ENCODE peak calls at places on chromosomes 12 and 14, in five cellular contexts. K is stomach, A is uterus, P is HCT116, H is body of pancreas. B is an unnamed sample.

GRCh38 chr12:63419119-63419518 is 249.2 kb downstream of the DPY19L2 start:
- DNase-seq in K (no peak), A (no peak), P (peak), H (no peak), B (no peak)

GRCh38 chr12:131755305-131756113 is 44.6 kb downstream of the SFSWAP start:
- DNase-seq in K (no peak), A (no peak), P (peak), H (no peak), B (no peak)

GRCh38 chr12:5248230-5248629 is 183.7 kb upstream of the NTF3 start:
- DNase-seq in K (no peak), A (no peak), P (no peak), H (no peak), B (no peak)

GRCh38 chr14:36383674-36384421 is 63.4 kb upstream of the MBIP start:
- DNase-seq in K (no peak), A (peak), P (no peak), H (no peak), B (peak)

GRCh38 chr12:104722541-104723534 is 235.3 kb downstream of the SLC41A2 start:
- DNase-seq in K (no peak), A (no peak), P (no peak), H (no peak), B (no peak)

GRCh38 chr12:121801601-121802484 is 2.0 kb upstream of the SETD1B start:
- DNase-seq in K (no peak), A (no peak), P (no peak), H (peak), B (no peak)

GRCh38 chr14:88995437-88996198 is 171.2 kb downstream of the TTC8 start:
- DNase-seq in K (no peak), A (no peak), P (no peak), H (no peak), B (no peak)

GRCh38 chr14:45364565-45364964 is 111.6 kb upstream of the MIS18BP1 start:
- DNase-seq in K (no peak), A (no peak), P (no peak), H (no peak), B (no peak)

GRCh38 chr14:98867146-98867545 is 404.9 kb downstream of the BCL11B start:
- DNase-seq in K (no peak), A (no peak), P (no peak), H (no peak), B (no peak)

GRCh38 chr14:90454041-90455000 is 57.5 kb downstream of the CALM1 start:
- DNase-seq in K (peak), A (peak), P (peak), H (peak), B (peak)

GRCh38 chr12:113242560-113242959 is 21.3 kb downstream of the TPCN1 start:
- DNase-seq in K (no peak), A (no peak), P (no peak), H (no peak), B (peak)

GRCh38 chr12:47156167-47156736 is 76.5 kb upstream of the AMIGO2 start:
- DNase-seq in K (no peak), A (peak), P (no peak), H (peak), B (no peak)

GRCh38 chr12:19530631-19531020 is 91.3 kb downstream of the AEBP2 start:
- DNase-seq in K (no peak), A (no peak), P (no peak), H (no peak), B (no peak)

GRCh38 chr12:120625557-120626419 is 14.6 kb upstream of the CABP1 start:
- DNase-seq in K (no peak), A (no peak), P (peak), H (no peak), B (no peak)

GRCh38 chr12:124411291-124411878 is 116.5 kb downstream of the RFLNA start:
- DNase-seq in K (no peak), A (peak), P (no peak), H (no peak), B (peak)

GRCh38 chr14:52314521-52315354 is 626 bp downstream of the PTGER2 start:
- DNase-seq in K (peak), A (peak), P (no peak), H (peak), B (peak)

GRCh38 chr12:84035766-84036165 is 876.8 kb downstream of the SLC6A15 start:
- DNase-seq in K (no peak), A (no peak), P (no peak), H (no peak), B (no peak)

GRCh38 chr12:76266797-76267196 is 81.4 kb downstream of the BBS10 start:
- DNase-seq in K (no peak), A (no peak), P (no peak), H (peak), B (peak)

GRCh38 chr12:101642115-101643067 is 47.6 kb downstream of the MYBPC1 start:
- DNase-seq in K (peak), A (no peak), P (no peak), H (peak), B (no peak)

GRCh38 chr12:57837779-57838562 is 8.6 kb downstream of the CTDSP2 start:
- DNase-seq in K (no peak), A (peak), P (no peak), H (no peak), B (no peak)

GRCh38 chr12:57835366-57836288 is 10.9 kb downstream of the CTDSP2 start:
- DNase-seq in K (no peak), A (no peak), P (no peak), H (no peak), B (no peak)

GRCh38 chr12:57834086-57834876 is 12.2 kb downstream of the CTDSP2 start:
- DNase-seq in K (no peak), A (no peak), P (no peak), H (no peak), B (no peak)

GRCh38 chr12:57838594-57839302 is 7.8 kb downstream of the CTDSP2 start:
- DNase-seq in K (no peak), A (no peak), P (no peak), H (no peak), B (no peak)

GRCh38 chr12:57836442-57837375 is 9.8 kb downstream of the CTDSP2 start:
- DNase-seq in K (peak), A (peak), P (no peak), H (peak), B (peak)
- H3K4me3 ChIP-seq in K (peak), A (peak), P (no peak), H (no peak), B (peak)

DNA sequence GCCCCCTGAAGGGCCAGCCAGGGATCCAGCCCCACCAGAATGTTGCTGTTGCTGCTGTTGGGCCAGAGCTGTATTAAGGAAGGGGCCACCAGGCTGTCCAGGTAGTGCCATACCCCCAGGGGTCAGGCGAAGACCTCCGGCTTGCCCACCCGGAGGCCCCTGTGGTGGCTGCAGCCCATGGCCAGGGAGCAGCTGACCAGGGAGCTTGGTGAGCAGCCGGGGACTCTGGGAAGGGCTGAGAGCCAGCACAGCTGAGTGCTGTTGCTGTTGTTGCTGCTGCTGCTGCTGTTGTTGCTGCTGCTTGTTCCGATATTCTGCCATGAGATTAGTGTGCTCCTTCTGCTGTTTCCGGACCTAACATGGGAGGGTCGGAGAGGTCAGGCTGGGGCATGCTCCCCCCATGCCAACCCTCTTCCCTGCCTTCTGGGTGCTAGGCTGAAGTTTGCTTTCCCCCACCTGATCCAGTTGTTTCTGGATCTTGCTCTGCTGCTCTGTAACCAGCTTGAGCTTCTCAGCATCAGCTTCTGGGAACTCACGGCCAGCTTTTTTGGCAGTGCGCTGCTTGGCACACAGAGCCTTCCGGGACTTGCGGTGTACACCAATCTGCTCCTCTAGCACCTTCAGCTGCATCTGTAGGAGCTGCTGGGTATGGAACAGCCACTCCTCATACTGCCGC is 15.2 kb upstream of the PRKAG1 start:
- DNase-seq in K (no peak), A (peak), P (no peak), H (peak), B (no peak)
- TF ChIP-seq POLR2A in K (no peak), A (no peak), P (no peak), H (no peak), B (no peak)

DNA sequence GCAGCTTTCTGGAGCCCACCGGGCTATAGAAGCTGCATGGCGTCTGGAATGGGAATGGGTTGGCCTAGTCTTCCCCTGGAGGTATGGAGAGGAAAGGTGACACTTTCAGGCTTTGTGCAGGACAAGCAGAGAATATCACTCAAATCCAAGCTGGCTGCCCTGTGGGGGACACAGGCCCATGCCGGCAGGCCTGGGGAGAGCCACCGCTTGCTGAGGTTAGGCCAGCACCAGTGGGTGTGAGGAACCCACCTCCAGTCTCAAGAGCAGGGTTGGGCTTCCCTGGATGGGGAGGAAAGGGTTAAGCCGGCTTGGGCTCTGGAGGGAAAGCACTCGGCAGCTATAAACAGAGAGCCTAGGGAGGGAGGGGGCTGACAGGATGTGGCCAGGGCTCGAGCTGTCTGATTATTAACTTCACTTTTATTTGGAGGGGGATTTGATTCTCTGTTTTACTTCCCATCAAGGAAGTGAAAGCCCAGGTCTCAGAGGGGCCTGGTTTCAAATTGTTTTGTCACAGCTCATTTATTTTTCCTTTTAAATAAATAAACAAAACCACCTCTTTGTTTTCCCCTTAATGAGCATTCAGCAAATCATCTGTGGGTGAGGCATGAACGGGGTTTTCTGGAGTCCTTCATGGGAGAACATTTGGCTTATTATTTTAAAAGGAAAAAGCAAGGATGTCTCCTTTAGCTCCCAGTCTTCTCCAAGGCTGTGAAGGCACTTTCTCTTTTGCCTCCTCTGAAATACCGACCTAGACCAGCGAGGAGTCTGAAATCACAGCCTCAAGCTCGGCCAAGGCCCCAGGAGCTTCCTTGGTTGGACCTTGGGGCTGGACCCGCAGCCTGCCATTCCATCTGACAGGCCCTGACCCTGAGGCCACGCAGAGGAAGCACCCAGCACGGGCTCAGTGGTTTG is 21.8 kb upstream of the ZFP36L1 start:
- DNase-seq in K (no peak), A (no peak), P (no peak), H (peak), B (no peak)
- H3K4me3 ChIP-seq in K (peak), A (peak), P (peak), H (no peak), B (peak)

GRCh38 chr12:31324845-31325523 is 966 bp downstream of the SINHCAF start:
- DNase-seq in K (peak), A (peak), P (no peak), H (peak), B (peak)

GRCh38 chr12:31325524-31325875 is 450 bp downstream of the SINHCAF start:
- DNase-seq in K (peak), A (peak), P (no peak), H (no peak), B (no peak)

GRCh38 chr12:31323466-31324115 is 2.4 kb downstream of the SINHCAF start:
- DNase-seq in K (peak), A (no peak), P (no peak), H (no peak), B (no peak)

GRCh38 chr12:31322651-31323248 is 3.2 kb downstream of the SINHCAF start:
- DNase-seq in K (no peak), A (no peak), P (no peak), H (no peak), B (no peak)

DNA sequence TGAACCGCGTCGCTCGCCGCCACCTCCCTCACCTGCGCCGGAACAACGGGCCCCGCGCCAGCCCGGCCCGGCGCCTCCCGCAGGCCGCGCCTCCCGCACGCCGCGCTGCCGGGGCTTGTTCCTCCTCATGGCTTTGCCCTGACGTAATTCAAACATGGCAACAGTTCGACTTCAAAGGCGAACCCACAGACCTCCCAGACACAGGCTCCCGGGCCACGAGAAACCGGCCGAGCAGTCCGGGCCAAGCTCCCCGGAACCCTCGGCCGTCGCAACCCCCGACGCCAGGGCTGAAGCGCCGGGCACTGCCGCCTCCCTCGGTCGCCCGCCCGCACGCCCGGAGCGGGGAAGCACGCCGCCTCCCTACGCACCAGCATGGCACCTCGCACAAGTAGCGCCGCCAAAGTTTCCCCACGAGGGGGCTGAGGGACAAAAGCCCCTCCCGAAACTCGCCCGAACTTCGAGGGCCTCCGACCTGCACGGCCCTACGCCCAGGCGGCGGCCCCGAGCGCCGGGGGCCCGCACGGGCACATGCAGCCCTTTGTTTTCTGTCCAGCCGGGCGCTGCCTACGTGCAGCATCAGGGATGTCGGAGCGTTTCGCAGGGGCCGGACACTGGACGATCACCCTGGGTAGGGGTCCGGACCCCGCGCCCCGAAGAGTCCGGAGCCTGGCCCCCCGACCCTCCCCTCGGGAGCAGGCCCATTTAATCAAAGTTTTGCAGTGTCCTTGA is 1.7 kb downstream of the SINHCAF start:
- DNase-seq in K (peak), A (peak), P (peak), H (peak), B (peak)
- TF ChIP-seq POLR2A in K (no peak), A (peak), P (no peak), H (peak), B (no peak)

DNA sequence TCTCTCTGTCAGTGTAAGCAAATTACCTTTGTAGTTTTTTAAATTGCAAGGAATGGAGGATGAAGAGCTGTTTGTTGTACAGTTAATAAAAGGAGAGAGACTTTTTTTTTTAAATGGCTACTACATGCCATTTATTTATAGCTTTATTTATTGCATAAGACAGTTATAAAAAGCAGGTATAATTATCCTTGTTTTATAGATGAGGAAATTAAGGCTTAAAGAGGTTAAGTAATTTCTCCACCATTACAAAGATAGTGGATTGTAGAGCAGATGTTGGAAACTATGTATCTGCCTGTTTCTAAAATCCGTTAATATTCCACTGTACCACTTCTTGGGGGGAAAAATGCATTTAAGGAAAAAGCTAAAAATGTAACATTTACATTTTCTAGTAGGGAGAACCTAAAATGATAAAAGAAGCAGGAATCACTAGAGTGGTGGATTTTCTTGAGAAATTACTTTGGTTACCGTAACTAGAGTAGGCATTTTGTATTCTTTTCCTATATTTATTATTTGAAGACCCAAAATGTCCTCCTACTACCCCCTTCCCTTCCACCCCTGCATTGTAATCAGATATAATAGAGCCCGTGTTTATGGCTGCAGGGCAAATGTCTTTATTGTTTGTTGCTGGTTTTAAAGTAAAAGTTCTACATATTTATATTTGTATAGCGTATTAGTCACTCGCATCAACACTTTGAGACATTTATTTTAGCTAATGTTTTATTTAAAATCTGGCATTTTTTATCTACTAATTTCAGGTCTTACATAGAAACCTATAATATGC is 2.3 kb downstream of the SNAPC1 start:
- DNase-seq in K (no peak), A (no peak), P (no peak), H (no peak), B (no peak)
- H3K4me3 ChIP-seq in K (no peak), A (no peak), P (no peak), H (no peak), B (no peak)

GRCh38 chr12:117098361-117099217 is 627 bp downstream of the TESC start:
- DNase-seq in K (peak), A (no peak), P (no peak), H (peak), B (peak)
- TF ChIP-seq POLR2A in K (no peak), A (no peak), P (no peak), H (no peak), B (no peak)